ENCODE peak calls at places on chromosomes 11 and 22, in six cellular contexts. I, F, W, P, Z and Y are unnamed samples.

GRCh38 chr22:41762980-41763779 is 37.3 kb upstream of the CCDC134 start:
- DNase-seq in I (no peak), W (peak), Z (no peak), F (peak), P (peak), Y (peak)

GRCh38 chr22:50306753-50307749 is at the start of gene PLXNB2:
- DNase-seq in I (peak), Z (peak), F (peak), W (no peak), P (peak), Y (no peak)

GRCh38 chr22:42007922-42008321 is 9.3 kb downstream of the WBP2NL start:
- DNase-seq in I (no peak), P (no peak), F (no peak), Z (no peak), W (no peak), Y (no peak)

GRCh38 chr11:86212212-86212611 is 32.3 kb upstream of the EED start:
- DNase-seq in I (no peak), W (no peak), F (no peak), P (no peak), Z (peak), Y (no peak)

GRCh38 chr11:78562398-78562797 is 12.3 kb downstream of the NARS2 start:
- DNase-seq in Z (peak), P (no peak), F (no peak), I (no peak), W (no peak), Y (no peak)

GRCh38 chr11:68843052-68843561 is 1.4 kb upstream of the CPT1A start:
- DNase-seq in P (peak), Z (no peak), W (peak), F (no peak), I (peak), Y (no peak)

GRCh38 chr11:45219411-45219810 is 66.7 kb downstream of the SYT13 start:
- DNase-seq in Z (no peak), W (peak), F (peak), I (no peak), P (no peak), Y (no peak)

GRCh38 chr11:121389651-121390050 is 62.5 kb upstream of the SORL1 start:
- DNase-seq in F (no peak), P (peak), W (no peak), I (no peak), Z (peak), Y (no peak)

GRCh38 chr11:64844330-64845124 is at the start of gene CDC42BPG:
- DNase-seq in I (peak), W (peak), P (peak), Z (peak), F (no peak), Y (peak)

GRCh38 chr11:102318469-102318868 is 1.2 kb downstream of the BIRC3 start:
- DNase-seq in Z (peak), W (peak), P (no peak), I (no peak), F (no peak), Y (peak)

GRCh38 chr11:10233581-10233980 is 60.4 kb downstream of the SBF2 start:
- DNase-seq in Z (peak), F (no peak), I (no peak), W (no peak), P (peak), Y (no peak)

GRCh38 chr22:48270731-48271130 is 1508.3 kb downstream of the TBC1D22A start:
- DNase-seq in Z (no peak), W (no peak), I (no peak), P (no peak), F (no peak), Y (no peak)

GRCh38 chr11:69328231-69328630 is 34.3 kb downstream of the MYEOV start:
- DNase-seq in Z (no peak), I (no peak), F (peak), P (no peak), W (peak), Y (no peak)

GRCh38 chr22:39448205-39449054 is 8.4 kb upstream of the MGAT3 start:
- DNase-seq in W (no peak), I (no peak), F (no peak), P (peak), Z (peak), Y (no peak)

GRCh38 chr11:84291996-84292395 is 1005.8 kb upstream of the CCDC90B start:
- DNase-seq in F (no peak), P (no peak), I (no peak), W (no peak), Z (peak), Y (no peak)

GRCh38 chr11:118998822-118999221 is 884 bp downstream of the CENATAC start:
- DNase-seq in W (no peak), I (no peak), Z (peak), F (no peak), P (peak), Y (no peak)

GRCh38 chr22:46122511-46122971 is 27.8 kb upstream of the PPARA start:
- DNase-seq in F (peak), Z (peak), W (peak), P (peak), I (no peak), Y (peak)